ENCODE peak calls at places on chromosome 15, in ten cellular contexts. N is T-helper 2 cell; J is HS-27A; G is NCI-H2081; I is heart right ventricle; C is activated naive CD8-positive, alpha-beta T cell treated with anti-CD3 and anti-CD28 coated beads for 36 hours; L is SW 1271; X is NCI-H1048; T is foreskin fibroblast; F is activated CD8-positive, alpha-beta T cell treated with anti-CD3 and anti-CD28 coated beads for 36 hours. A is an unnamed sample.

GRCh38 chr15:86284630-86285029 is 205.0 kb downstream of the AGBL1 start:
- DNase-seq in G (no peak), T (no peak), I (no peak), N (no peak), F (no peak), J (no peak), L (no peak), X (no peak), C (no peak), A (no peak)

GRCh38 chr15:89088605-89089315 is 504 bp downstream of the ABHD2 start:
- DNase-seq in T (no peak), L (peak; percentile 48), F (peak; percentile 11), G (peak; percentile 24), N (no peak), C (peak; percentile 6), X (no peak), I (peak; percentile 41), J (no peak), A (peak; percentile 76)

GRCh38 chr15:92908369-92909057 is 8.4 kb downstream of the CHD2 start:
- DNase-seq in X (no peak), G (no peak), J (no peak), F (no peak), L (peak; percentile 54), I (no peak), T (no peak), C (no peak), N (no peak), A (no peak)

GRCh38 chr15:101004500-101004899 is 85.3 kb downstream of the LRRK1 start:
- DNase-seq in J (no peak), G (no peak), I (no peak), T (no peak), L (no peak), X (no peak), F (no peak), N (no peak), C (no peak), A (peak; percentile 4)

GRCh38 chr15:54790693-54791092 is 406.0 kb downstream of the RSL24D1 start:
- DNase-seq in T (no peak), F (no peak), N (no peak), I (no peak), L (no peak), G (no peak), X (no peak), J (no peak), C (no peak), A (no peak)

GRCh38 chr15:69852482-69853275 is 245.0 kb downstream of the TLE3 start:
- DNase-seq in T (no peak), G (no peak), I (no peak), C (no peak), F (no peak), N (no peak), L (no peak), X (no peak), J (peak; percentile 70), A (no peak)

GRCh38 chr15:96225642-96226259 is 104.7 kb upstream of the NR2F2 start:
- DNase-seq in T (no peak), I (no peak), G (no peak), F (no peak), L (no peak), N (no peak), C (no peak), X (no peak), J (no peak), A (no peak)

GRCh38 chr15:101206173-101206572 is 45.7 kb downstream of the CHSY1 start:
- DNase-seq in F (peak; percentile 94), L (no peak), C (peak; percentile 85), I (no peak), G (no peak), X (no peak), N (no peak), J (no peak), T (peak; percentile 76), A (no peak)

GRCh38 chr15:87155771-87156170 is 1076.1 kb downstream of the AGBL1 start:
- DNase-seq in N (no peak), X (no peak), J (no peak), C (no peak), L (no peak), F (no peak), T (no peak), I (no peak), G (no peak), A (no peak)

GRCh38 chr15:56393277-56393676 is 28.1 kb downstream of the TEX9 start:
- DNase-seq in X (no peak), J (no peak), N (no peak), C (no peak), T (no peak), I (no peak), L (no peak), F (no peak), G (no peak), A (no peak)

GRCh38 chr15:77985931-77986480 is 91.5 kb downstream of the TBC1D2B start:
- DNase-seq in C (no peak), I (no peak), N (no peak), G (no peak), X (no peak), F (no peak), T (no peak), L (no peak), J (no peak), A (no peak)

GRCh38 chr15:72733941-72734738 is 48.1 kb downstream of the BBS4 start:
- DNase-seq in X (no peak), I (no peak), T (no peak), F (no peak), N (no peak), L (no peak), G (no peak), J (no peak), C (no peak), A (no peak)

GRCh38 chr15:90553248-90553745 is 23.6 kb downstream of the CRTC3 start:
- DNase-seq in N (no peak), X (no peak), T (peak; percentile 89), L (no peak), G (no peak), J (peak; percentile 57), I (no peak), F (no peak), C (no peak), A (no peak)

GRCh38 chr15:35430301-35430700 is 115.7 kb downstream of the DPH6 start:
- DNase-seq in L (no peak), X (no peak), T (no peak), J (no peak), C (no peak), G (no peak), I (no peak), N (no peak), F (no peak), A (no peak)

GRCh38 chr15:93001156-93001555 is 87.9 kb downstream of the RGMA start:
- DNase-seq in L (no peak), I (no peak), J (no peak), F (no peak), N (no peak), C (no peak), X (no peak), T (no peak), G (no peak), A (no peak)

GRCh38 chr15:40279437-40280141 is 3.3 kb downstream of the ANKRD63 start:
- DNase-seq in I (peak; percentile 69), T (no peak), N (peak; percentile 61), G (peak; percentile 40), J (no peak), F (peak; percentile 71), X (no peak), L (no peak), C (peak; percentile 68), A (peak; percentile 67)

GRCh38 chr15:46996331-46996730 is 721.0 kb upstream of the SEMA6D start:
- DNase-seq in J (no peak), C (no peak), I (no peak), G (no peak), N (no peak), F (no peak), T (no peak), L (no peak), X (no peak), A (no peak)

GRCh38 chr15:89615135-89615534 is 39.9 kb downstream of the TICRR start:
- DNase-seq in T (no peak), G (no peak), N (no peak), C (no peak), J (no peak), L (no peak), X (no peak), I (no peak), F (no peak), A (no peak)

GRCh38 chr15:79065361-79065743 is 25.2 kb downstream of the RASGRF1 start:
- DNase-seq in F (no peak), T (no peak), G (no peak), C (no peak), X (no peak), I (no peak), N (no peak), J (no peak), L (no peak), A (no peak)

GRCh38 chr15:48406911-48407310 is 75.7 kb downstream of the DUT start:
- DNase-seq in I (no peak), G (no peak), T (no peak), L (no peak), J (no peak), X (no peak), F (peak; percentile 9), N (no peak), C (no peak), A (no peak)

GRCh38 chr15:75650908-75651809 is 3.4 kb downstream of the SNX33 start:
- DNase-seq in X (no peak), J (no peak), I (peak; percentile 84), T (peak; percentile 34), C (no peak), L (peak; percentile 56), G (no peak), N (no peak), F (no peak), A (peak; percentile 92)

GRCh38 chr15:27250223-27250622 is 279.2 kb downstream of the GABRG3 start:
- DNase-seq in C (no peak), T (no peak), J (no peak), F (no peak), L (no peak), G (peak; percentile 80), I (no peak), X (no peak), N (no peak), A (no peak)

GRCh38 chr15:90337256-90337655 is 14.8 kb upstream of the ZNF774 start:
- DNase-seq in I (no peak), T (no peak), L (no peak), C (no peak), F (no peak), N (no peak), G (no peak), J (no peak), X (no peak), A (no peak)

GRCh38 chr15:65396283-65396964 is 18.6 kb upstream of the IGDCC3 start:
- DNase-seq in X (no peak), C (no peak), J (no peak), T (no peak), I (no peak), N (no peak), F (peak; percentile 13), L (no peak), G (no peak), A (no peak)

GRCh38 chr15:87609474-87609873 is 647.1 kb downstream of the NTRK3 start:
- DNase-seq in C (no peak), N (no peak), J (peak; percentile 97), X (no peak), L (peak; percentile 65), G (no peak), F (no peak), T (peak; percentile 20), I (peak; percentile 11), A (no peak)

GRCh38 chr15:62904041-62904440 is 138.5 kb upstream of the TPM1 start:
- DNase-seq in J (no peak), F (no peak), C (no peak), G (no peak), L (no peak), X (no peak), I (no peak), N (no peak), T (no peak), A (no peak)

GRCh38 chr15:54518145-54518941 is 540.1 kb downstream of the UNC13C start:
- DNase-seq in C (no peak), J (no peak), G (no peak), N (no peak), L (no peak), I (no peak), T (no peak), X (no peak), F (no peak), A (no peak)

GRCh38 chr15:90619939-90620338 is 90.2 kb downstream of the CRTC3 start:
- DNase-seq in G (no peak), N (no peak), J (no peak), C (no peak), F (no peak), T (no peak), L (no peak), X (no peak), I (no peak), A (no peak)